ENCODE peak calls at places on chromosomes 3 and 15, in eight cellular contexts. Y is astrocyte, T is hepatocyte, V is fibroblast of lung, D is psoas muscle, E is A549, Z is gastrocnemius medialis, C is AG10803. M is an unnamed sample.

GRCh38 chr3:1275495-1275894 is 182.7 kb downstream of the CNTN6 start:
- DNase-seq in D (no peak), Z (no peak), Y (no peak), T (peak), E (peak), V (no peak), C (no peak), M (no peak)

GRCh38 chr3:143763568-143764162 is 84.6 kb downstream of the SLC9A9 start:
- DNase-seq in C (peak), Y (no peak), E (peak), D (no peak), V (peak), T (peak), Z (no peak), M (no peak)

GRCh38 chr15:90870354-90871096 is 2.1 kb downstream of the FURIN start:
- DNase-seq in V (peak), Y (peak), E (no peak), D (no peak), Z (no peak), C (no peak), T (no peak), M (no peak)

GRCh38 chr3:194998417-194998816 is 272.5 kb downstream of the XXYLT1 start:
- DNase-seq in E (no peak), C (no peak), Y (no peak), Z (no peak), V (no peak), T (no peak), D (no peak), M (peak)

GRCh38 chr15:41557673-41558399 is 1.2 kb upstream of the TYRO3 start:
- DNase-seq in Y (peak), T (peak), V (peak), E (peak), D (peak), Z (no peak), C (peak), M (peak)

GRCh38 chr15:66700802-66701421 is 1.1 kb upstream of the SMAD6 start:
- DNase-seq in Y (peak), T (peak), D (peak), C (peak), V (peak), Z (peak), E (peak), M (peak)

GRCh38 chr3:191094057-191094456 is 105.0 kb upstream of the OSTN start:
- DNase-seq in E (peak), T (no peak), D (no peak), C (peak), Z (no peak), V (peak), Y (peak), M (no peak)

GRCh38 chr3:184373422-184373821 is 4.6 kb downstream of the THPO start:
- DNase-seq in Z (no peak), T (no peak), Y (peak), D (no peak), V (peak), C (peak), E (no peak), M (no peak)

GRCh38 chr15:81514769-81515168 is 140.8 kb upstream of the TMC3 start:
- DNase-seq in Z (no peak), V (no peak), E (no peak), D (no peak), Y (no peak), T (no peak), C (no peak), M (no peak)

DNA sequence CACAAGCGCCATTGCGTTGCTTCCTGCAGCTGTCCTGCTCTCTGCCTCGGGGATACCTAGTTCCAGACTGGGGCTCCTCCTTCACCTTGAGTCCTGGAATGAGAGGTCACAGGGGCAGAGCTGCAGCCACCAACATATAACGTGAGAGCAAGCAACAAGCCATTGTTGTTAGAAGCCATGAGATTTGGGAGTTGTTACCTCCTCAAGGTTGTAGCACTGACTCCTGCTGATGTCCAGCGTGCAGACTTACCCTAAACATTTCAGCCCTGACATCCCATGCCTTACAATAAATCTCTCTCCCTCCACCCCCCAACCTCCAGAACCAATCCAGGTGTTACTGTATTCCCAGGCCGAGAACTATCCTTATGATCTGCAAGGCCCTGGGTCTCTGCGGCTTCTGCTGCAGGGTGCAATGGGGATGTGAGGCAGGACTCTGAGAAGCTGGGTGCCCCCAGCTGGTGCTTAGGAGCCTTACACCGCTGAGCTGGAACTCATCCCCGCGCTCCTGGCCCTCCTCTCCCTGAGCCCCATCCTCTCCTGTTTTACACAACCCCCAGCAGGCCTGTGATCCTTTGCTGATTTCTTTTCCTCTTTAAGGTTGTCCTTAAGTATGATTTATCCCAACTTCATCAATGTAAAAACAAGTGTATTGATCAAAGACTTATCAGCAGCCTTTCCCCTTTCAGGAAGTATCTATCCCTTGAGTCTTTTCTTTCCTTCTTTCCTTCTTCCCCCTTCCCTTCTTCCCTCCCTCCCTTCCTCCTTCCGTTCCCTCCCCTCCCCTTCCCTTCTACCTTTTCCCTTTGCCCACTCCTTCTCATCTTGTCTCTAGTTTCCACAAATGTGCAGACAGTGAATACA is 84.2 kb upstream of the ABHD2 start:
- DNase-seq in Z (no peak), T (peak), V (peak), C (peak), E (peak), D (peak), Y (peak), M (peak)
- TF ChIP-seq CTCF in Z (peak), T (peak), V (peak), C (peak), E (peak), D (peak), Y (peak), M (no peak)

GRCh38 chr3:113668015-113668414 is 28.4 kb downstream of the USF3 start:
- DNase-seq in Y (peak), C (peak), V (peak), E (no peak), D (no peak), Z (no peak), T (no peak), M (no peak)
- H3K4me3 ChIP-seq in Y (no peak), C (no peak), V (peak), E (no peak), D (no peak), Z (no peak), T (no peak), M (no peak)

GRCh38 chr15:100932676-100933348 is 13.7 kb downstream of the LRRK1 start:
- DNase-seq in Z (no peak), C (no peak), T (no peak), Y (no peak), E (no peak), D (no peak), V (no peak), M (no peak)

GRCh38 chr15:100934166-100934565 is 15.0 kb downstream of the LRRK1 start:
- DNase-seq in D (no peak), Y (no peak), Z (no peak), T (no peak), V (no peak), E (no peak), C (peak), M (no peak)

GRCh38 chr15:100937171-100937570 is 18.0 kb downstream of the LRRK1 start:
- DNase-seq in D (no peak), T (no peak), Y (no peak), Z (no peak), C (no peak), V (no peak), E (no peak), M (no peak)

GRCh38 chr15:100931143-100931890 is 12.2 kb downstream of the LRRK1 start:
- DNase-seq in C (no peak), D (no peak), Z (no peak), E (no peak), T (no peak), V (no peak), Y (no peak), M (no peak)

GRCh38 chr15:100934735-100935134 is 15.6 kb downstream of the LRRK1 start:
- DNase-seq in C (no peak), T (no peak), D (no peak), E (peak), Z (no peak), V (no peak), Y (no peak), M (no peak)
- TF ChIP-seq CTCF in C (peak), T (no peak), D (no peak), E (peak), Z (no peak), V (no peak), Y (no peak), M (no peak)

GRCh38 chr3:66076861-66077495 is 38.3 kb upstream of the MAGI1 start:
- DNase-seq in E (no peak), Z (no peak), D (no peak), Y (peak), V (peak), T (peak), C (peak), M (no peak)
- H3K4me3 ChIP-seq in E (no peak), Z (no peak), D (no peak), Y (no peak), V (no peak), T (no peak), C (no peak), M (no peak)

GRCh38 chr3:129422897-129423296 is 5.5 kb downstream of the EFCAB12 start:
- DNase-seq in E (no peak), D (no peak), T (no peak), C (no peak), Y (no peak), Z (no peak), V (no peak), M (no peak)

GRCh38 chr3:129421236-129421883 is 7.1 kb downstream of the EFCAB12 start:
- DNase-seq in D (no peak), T (no peak), Y (no peak), V (no peak), E (no peak), C (no peak), Z (no peak), M (no peak)

GRCh38 chr3:129424185-129424841 is 4.1 kb downstream of the EFCAB12 start:
- DNase-seq in D (no peak), V (no peak), Y (no peak), Z (no peak), C (no peak), T (no peak), E (peak), M (no peak)

GRCh38 chr3:129419476-129419875 is 9.0 kb downstream of the EFCAB12 start:
- DNase-seq in E (no peak), D (no peak), Y (no peak), C (no peak), T (no peak), V (no peak), Z (no peak), M (peak)

GRCh38 chr3:129421988-129422745 is 6.3 kb downstream of the EFCAB12 start:
- DNase-seq in Z (no peak), C (no peak), Y (no peak), T (no peak), V (no peak), D (no peak), E (peak), M (no peak)
- TF ChIP-seq CTCF in Z (no peak), C (no peak), Y (no peak), T (peak), V (peak), D (no peak), E (peak), M (no peak)